ENCODE peak calls at places on chromosomes 4 and X, in eight cellular contexts. L, W, O, X, T, H, G and B are unnamed samples.

GRCh38 chr4:109873791-109874514 is 26.0 kb downstream of the LRIT3 start:
- DNase-seq in O (peak), W (no peak), X (no peak), L (no peak), T (no peak), G (no peak), H (no peak), B (no peak)

GRCh38 chr4:83217721-83218522 is 66.7 kb downstream of the COQ2 start:
- DNase-seq in X (peak), L (no peak), H (peak), T (no peak), G (peak), O (no peak), W (no peak), B (no peak)

GRCh38 chr4:80387390-80388283 is 52.1 kb downstream of the CFAP299 start:
- DNase-seq in H (no peak), W (no peak), L (no peak), T (no peak), G (no peak), X (no peak), O (no peak), B (no peak)

GRCh38 chr4:93751410-93751809 is 77.1 kb upstream of the ATOH1 start:
- DNase-seq in X (no peak), O (no peak), L (no peak), W (no peak), T (no peak), H (no peak), G (no peak), B (no peak)

GRCh38 chrX:30576881-30577280 is 685 bp downstream of the TASL start:
- DNase-seq in G (no peak), X (peak), O (no peak), T (no peak), H (no peak), W (no peak), L (no peak), B (no peak)

GRCh38 chr4:150181536-150181935 is 103.3 kb downstream of the DCLK2 start:
- DNase-seq in W (no peak), T (no peak), H (no peak), G (no peak), X (no peak), L (peak), O (no peak), B (no peak)

GRCh38 chr4:186032259-186032658 is 36.7 kb upstream of the TLR3 start:
- DNase-seq in L (no peak), X (no peak), G (no peak), O (no peak), T (no peak), H (no peak), W (peak), B (no peak)

GRCh38 chr4:108078024-108078733 is 88.5 kb downstream of the HADH start:
- DNase-seq in W (no peak), L (no peak), X (no peak), O (no peak), H (no peak), T (no peak), G (no peak), B (no peak)

GRCh38 chr4:173536808-173537429 is 6.9 kb upstream of the HAND2 start:
- DNase-seq in O (no peak), T (no peak), L (no peak), X (no peak), W (peak), G (no peak), H (no peak), B (no peak)

GRCh38 chr4:77931452-77932135 is 69.0 kb downstream of the MRPL1 start:
- DNase-seq in H (no peak), G (no peak), T (no peak), X (no peak), O (no peak), W (no peak), L (no peak), B (no peak)

GRCh38 chr4:40685300-40685699 is 55.6 kb upstream of the RBM47 start:
- DNase-seq in O (no peak), H (no peak), X (no peak), L (no peak), W (peak), T (no peak), G (no peak), B (no peak)

GRCh38 chr4:6767341-6767724 is 15.2 kb upstream of the KIAA0232 start:
- DNase-seq in G (no peak), H (no peak), T (no peak), O (no peak), X (no peak), L (no peak), W (no peak), B (no peak)

DNA sequence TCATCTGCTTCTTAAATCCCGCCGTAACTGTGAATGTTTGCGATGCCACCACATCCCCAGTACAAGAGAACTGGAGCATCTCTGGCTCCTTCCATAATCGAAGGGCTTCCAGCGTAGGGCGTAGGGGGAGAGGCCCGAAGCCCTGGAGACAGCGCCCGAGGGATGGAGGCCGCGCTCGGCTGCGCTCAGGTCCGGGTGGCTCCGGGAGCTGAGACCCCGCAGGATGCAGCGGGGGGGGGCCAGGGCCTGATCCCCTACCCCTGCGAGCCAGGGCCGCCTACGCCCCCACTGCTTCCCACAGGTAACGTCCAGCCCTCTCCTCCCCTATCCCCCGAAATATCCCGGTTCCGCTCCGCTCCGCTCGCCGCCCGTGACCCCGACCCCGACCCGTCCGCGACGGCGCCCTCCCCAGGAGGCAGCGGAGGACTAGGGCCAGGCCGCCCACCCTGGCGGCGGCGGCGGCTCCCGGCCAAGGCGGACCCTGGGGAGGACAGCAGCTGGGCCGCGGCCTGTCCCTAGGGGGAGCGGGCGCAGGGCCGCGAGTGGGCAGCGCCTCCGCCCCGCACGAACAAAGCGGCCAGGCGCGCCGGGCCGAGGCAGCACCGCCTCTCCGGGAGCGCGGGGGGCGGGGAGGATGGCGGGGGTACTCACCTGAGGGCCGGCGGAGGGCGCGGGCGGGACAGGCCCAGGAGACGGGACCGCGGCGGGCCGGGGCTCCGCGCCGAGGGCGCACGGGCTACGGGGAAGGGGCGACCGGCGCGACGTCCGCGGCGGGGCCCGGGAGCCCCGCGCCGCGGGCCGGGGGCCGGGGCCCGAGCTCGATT is 720 bp downstream of the WDFY3 start:
- DNase-seq in T (peak), W (peak), H (peak), O (peak), L (peak), X (peak), G (peak), B (no peak)
- TF ChIP-seq CTCF in T (no peak), W (no peak), H (no peak), O (peak), L (peak), X (no peak), G (no peak), B (peak)

GRCh38 chrX:107721318-107721717 is 54.3 kb downstream of the TSC22D3 start:
- DNase-seq in G (no peak), X (peak), H (peak), O (no peak), T (no peak), W (no peak), L (no peak), B (no peak)

GRCh38 chrX:107716045-107716684 is 59.4 kb downstream of the TSC22D3 start:
- DNase-seq in T (no peak), O (no peak), L (no peak), X (peak), G (no peak), W (no peak), H (peak), B (no peak)

GRCh38 chrX:107716816-107717700 is 58.5 kb downstream of the TSC22D3 start:
- DNase-seq in G (peak), O (peak), T (peak), W (peak), X (peak), L (peak), H (peak), B (peak)

GRCh38 chrX:107715331-107716044 is 60.1 kb downstream of the TSC22D3 start:
- DNase-seq in W (no peak), H (peak), O (no peak), L (no peak), G (no peak), T (no peak), X (peak), B (no peak)

GRCh38 chrX:107718156-107718621 is 57.4 kb downstream of the TSC22D3 start:
- DNase-seq in O (peak), H (peak), X (peak), L (peak), G (peak), T (no peak), W (peak), B (peak)
- TF ChIP-seq POLR2A in O (no peak), H (no peak), X (no peak), L (no peak), G (no peak), T (no peak), W (no peak), B (no peak)

GRCh38 chrX:130628522-130628921 is 226.7 kb downstream of the RBMX2 start:
- DNase-seq in L (no peak), O (no peak), X (no peak), W (no peak), H (no peak), G (no peak), T (no peak), B (no peak)
- TF ChIP-seq CTCF in L (no peak), O (no peak), X (no peak), W (no peak), H (no peak), G (no peak), T (no peak), B (no peak)

GRCh38 chr4:8199594-8200301 is 658 bp downstream of the SH3TC1 start:
- DNase-seq in O (no peak), X (no peak), T (no peak), W (no peak), H (peak), L (no peak), G (peak), B (no peak)

GRCh38 chr4:8198206-8198905 is 734 bp upstream of the SH3TC1 start:
- DNase-seq in G (peak), O (peak), T (no peak), X (no peak), H (peak), L (no peak), W (no peak), B (no peak)

GRCh38 chr4:8197521-8197920 is 1.6 kb upstream of the SH3TC1 start:
- DNase-seq in T (no peak), W (no peak), H (no peak), O (no peak), X (no peak), L (no peak), G (no peak), B (no peak)

GRCh38 chr4:8200302-8200975 is 1.3 kb downstream of the SH3TC1 start:
- DNase-seq in X (no peak), G (peak), H (peak), W (no peak), T (no peak), L (no peak), O (peak), B (no peak)

GRCh38 chr4:8198906-8199593 is at the start of gene SH3TC1:
- DNase-seq in X (peak), T (peak), O (peak), W (peak), L (peak), H (peak), G (peak), B (peak)
- TF ChIP-seq POLR2A in X (no peak), T (peak), O (peak), W (no peak), L (no peak), H (peak), G (peak), B (peak)